ENCODE peak calls at places on chromosomes 4 and X, in nine cellular contexts. One of them, this sample, is unnamed.

GRCh38 chr4:124111922-124112321 is 600.6 kb downstream of the ANKRD50 start:
- DNase-seq in lower lobe of right lung: no peak
- DNase-seq in cardiac fibroblast: peak
- DNase-seq in RWPE1: peak
- DNase-seq in neural progenitor cell: peak
- DNase-seq in heart left ventricle: peak
- DNase-seq in colonic mucosa: no peak
- DNase-seq in lung: no peak
- DNase-seq in fibroblast of mammary gland: peak
- DNase-seq in this sample: no peak

GRCh38 chrX:78105944-78106650 is 2.0 kb downstream of the PGK1 start:
- DNase-seq in lower lobe of right lung: no peak
- DNase-seq in cardiac fibroblast: no peak
- DNase-seq in RWPE1: no peak
- DNase-seq in neural progenitor cell: no peak
- DNase-seq in heart left ventricle: no peak
- DNase-seq in colonic mucosa: peak
- DNase-seq in lung: no peak
- DNase-seq in fibroblast of mammary gland: no peak
- DNase-seq in this sample: no peak

GRCh38 chrX:133689997-133690599 is 274.8 kb upstream of the GPC4 start:
- DNase-seq in lower lobe of right lung: no peak
- DNase-seq in cardiac fibroblast: no peak
- DNase-seq in RWPE1: no peak
- DNase-seq in neural progenitor cell: no peak
- DNase-seq in heart left ventricle: no peak
- DNase-seq in colonic mucosa: no peak
- DNase-seq in lung: no peak
- DNase-seq in fibroblast of mammary gland: no peak
- DNase-seq in this sample: no peak

GRCh38 chr4:53501561-53501960 is 89.7 kb downstream of the LNX1 start:
- DNase-seq in lower lobe of right lung: no peak
- DNase-seq in cardiac fibroblast: no peak
- DNase-seq in RWPE1: no peak
- DNase-seq in neural progenitor cell: no peak
- DNase-seq in heart left ventricle: no peak
- DNase-seq in colonic mucosa: no peak
- DNase-seq in lung: no peak
- DNase-seq in fibroblast of mammary gland: no peak
- DNase-seq in this sample: no peak

GRCh38 chrX:6024204-6024603 is 204.5 kb downstream of the NLGN4X start:
- DNase-seq in lower lobe of right lung: no peak
- DNase-seq in cardiac fibroblast: no peak
- DNase-seq in RWPE1: no peak
- DNase-seq in neural progenitor cell: no peak
- DNase-seq in heart left ventricle: no peak
- DNase-seq in colonic mucosa: no peak
- DNase-seq in lung: no peak
- DNase-seq in fibroblast of mammary gland: peak
- DNase-seq in this sample: no peak

GRCh38 chr4:108031427-108032083 is 41.9 kb downstream of the HADH start:
- DNase-seq in lower lobe of right lung: no peak
- DNase-seq in cardiac fibroblast: no peak
- DNase-seq in RWPE1: peak
- DNase-seq in neural progenitor cell: no peak
- DNase-seq in heart left ventricle: no peak
- DNase-seq in colonic mucosa: no peak
- DNase-seq in lung: no peak
- DNase-seq in fibroblast of mammary gland: peak
- DNase-seq in this sample: no peak

GRCh38 chrX:10926906-10927305 is 184.2 kb upstream of the HCCS start:
- DNase-seq in lower lobe of right lung: no peak
- DNase-seq in cardiac fibroblast: peak
- DNase-seq in RWPE1: no peak
- DNase-seq in neural progenitor cell: no peak
- DNase-seq in heart left ventricle: no peak
- DNase-seq in colonic mucosa: no peak
- DNase-seq in lung: no peak
- DNase-seq in fibroblast of mammary gland: peak
- DNase-seq in this sample: no peak

GRCh38 chr4:21134994-21135393 is 434.7 kb downstream of the PACRGL start:
- DNase-seq in lower lobe of right lung: no peak
- DNase-seq in cardiac fibroblast: peak
- DNase-seq in RWPE1: no peak
- DNase-seq in neural progenitor cell: peak
- DNase-seq in heart left ventricle: no peak
- DNase-seq in colonic mucosa: no peak
- DNase-seq in lung: no peak
- DNase-seq in fibroblast of mammary gland: peak
- DNase-seq in this sample: no peak

GRCh38 chr4:158781963-158782362 is 13.1 kb downstream of the FNIP2 start:
- DNase-seq in lower lobe of right lung: no peak
- DNase-seq in cardiac fibroblast: no peak
- DNase-seq in RWPE1: no peak
- DNase-seq in neural progenitor cell: no peak
- DNase-seq in heart left ventricle: no peak
- DNase-seq in colonic mucosa: no peak
- DNase-seq in lung: no peak
- DNase-seq in fibroblast of mammary gland: no peak
- DNase-seq in this sample: no peak
- TF ChIP-seq CTCF in lower lobe of right lung: no peak
- TF ChIP-seq CTCF in cardiac fibroblast: no peak
- TF ChIP-seq CTCF in RWPE1: no peak
- TF ChIP-seq CTCF in neural progenitor cell: no peak
- TF ChIP-seq CTCF in heart left ventricle: no peak
- TF ChIP-seq CTCF in colonic mucosa: no peak
- TF ChIP-seq CTCF in lung: no peak
- TF ChIP-seq CTCF in fibroblast of mammary gland: no peak
- TF ChIP-seq CTCF in this sample: peak

GRCh38 chrX:122087353-122087752 is 1039.9 kb downstream of the GLUD2 start:
- DNase-seq in lower lobe of right lung: no peak
- DNase-seq in cardiac fibroblast: no peak
- DNase-seq in RWPE1: no peak
- DNase-seq in neural progenitor cell: no peak
- DNase-seq in heart left ventricle: no peak
- DNase-seq in colonic mucosa: no peak
- DNase-seq in lung: no peak
- DNase-seq in fibroblast of mammary gland: peak
- DNase-seq in this sample: no peak

GRCh38 chrX:122094611-122095010 is 1047.2 kb downstream of the GLUD2 start:
- DNase-seq in lower lobe of right lung: no peak
- DNase-seq in cardiac fibroblast: peak
- DNase-seq in RWPE1: peak
- DNase-seq in neural progenitor cell: no peak
- DNase-seq in heart left ventricle: no peak
- DNase-seq in colonic mucosa: no peak
- DNase-seq in lung: no peak
- DNase-seq in fibroblast of mammary gland: peak
- DNase-seq in this sample: no peak

GRCh38 chrX:122091571-122091970 is 1044.2 kb downstream of the GLUD2 start:
- DNase-seq in lower lobe of right lung: no peak
- DNase-seq in cardiac fibroblast: no peak
- DNase-seq in RWPE1: no peak
- DNase-seq in neural progenitor cell: no peak
- DNase-seq in heart left ventricle: no peak
- DNase-seq in colonic mucosa: no peak
- DNase-seq in lung: no peak
- DNase-seq in fibroblast of mammary gland: no peak
- DNase-seq in this sample: no peak

GRCh38 chrX:122092978-122093377 is 1045.6 kb downstream of the GLUD2 start:
- DNase-seq in lower lobe of right lung: no peak
- DNase-seq in cardiac fibroblast: no peak
- DNase-seq in RWPE1: no peak
- DNase-seq in neural progenitor cell: no peak
- DNase-seq in heart left ventricle: no peak
- DNase-seq in colonic mucosa: no peak
- DNase-seq in lung: no peak
- DNase-seq in fibroblast of mammary gland: no peak
- DNase-seq in this sample: no peak
- TF ChIP-seq CTCF in lower lobe of right lung: no peak
- TF ChIP-seq CTCF in cardiac fibroblast: no peak
- TF ChIP-seq CTCF in RWPE1: no peak
- TF ChIP-seq CTCF in neural progenitor cell: peak
- TF ChIP-seq CTCF in heart left ventricle: no peak
- TF ChIP-seq CTCF in colonic mucosa: peak
- TF ChIP-seq CTCF in lung: no peak
- TF ChIP-seq CTCF in fibroblast of mammary gland: peak
- TF ChIP-seq CTCF in this sample: peak

GRCh38 chr4:74402692-74403460 is 37.9 kb downstream of the EREG start:
- DNase-seq in lower lobe of right lung: no peak
- DNase-seq in cardiac fibroblast: no peak
- DNase-seq in RWPE1: no peak
- DNase-seq in neural progenitor cell: no peak
- DNase-seq in heart left ventricle: no peak
- DNase-seq in colonic mucosa: no peak
- DNase-seq in lung: no peak
- DNase-seq in fibroblast of mammary gland: no peak
- DNase-seq in this sample: no peak

GRCh38 chr4:74394476-74395136 is 29.7 kb downstream of the EREG start:
- DNase-seq in lower lobe of right lung: no peak
- DNase-seq in cardiac fibroblast: peak
- DNase-seq in RWPE1: no peak
- DNase-seq in neural progenitor cell: no peak
- DNase-seq in heart left ventricle: no peak
- DNase-seq in colonic mucosa: peak
- DNase-seq in lung: no peak
- DNase-seq in fibroblast of mammary gland: peak
- DNase-seq in this sample: no peak

GRCh38 chr4:74395633-74396032 is 30.7 kb downstream of the EREG start:
- DNase-seq in lower lobe of right lung: no peak
- DNase-seq in cardiac fibroblast: peak
- DNase-seq in RWPE1: no peak
- DNase-seq in neural progenitor cell: no peak
- DNase-seq in heart left ventricle: no peak
- DNase-seq in colonic mucosa: no peak
- DNase-seq in lung: no peak
- DNase-seq in fibroblast of mammary gland: peak
- DNase-seq in this sample: no peak

GRCh38 chr4:74397748-74398426 is 32.9 kb downstream of the EREG start:
- DNase-seq in lower lobe of right lung: no peak
- DNase-seq in cardiac fibroblast: no peak
- DNase-seq in RWPE1: no peak
- DNase-seq in neural progenitor cell: no peak
- DNase-seq in heart left ventricle: no peak
- DNase-seq in colonic mucosa: no peak
- DNase-seq in lung: no peak
- DNase-seq in fibroblast of mammary gland: no peak
- DNase-seq in this sample: no peak

DNA sequence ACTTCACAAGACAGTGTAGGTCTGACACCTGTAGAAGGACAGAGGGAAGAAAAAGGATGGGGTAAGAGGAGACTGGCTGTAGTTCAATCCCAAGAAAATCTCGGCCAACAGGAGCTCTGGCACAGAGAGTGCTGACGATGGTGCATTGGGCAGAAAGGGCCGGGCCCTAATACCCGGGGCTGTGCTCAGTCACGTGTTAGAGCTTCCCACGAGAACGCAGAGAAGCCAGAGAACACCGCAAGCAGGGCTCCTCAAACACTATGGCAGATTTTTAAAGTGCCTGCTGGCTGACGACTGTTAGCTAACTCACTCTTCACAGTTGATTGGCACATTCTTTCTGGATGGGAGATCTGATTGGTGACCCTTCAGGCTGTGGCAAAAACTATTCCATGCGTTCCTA is 35.5 kb downstream of the EREG start:
- DNase-seq in lower lobe of right lung: no peak
- DNase-seq in cardiac fibroblast: no peak
- DNase-seq in RWPE1: no peak
- DNase-seq in neural progenitor cell: no peak
- DNase-seq in heart left ventricle: no peak
- DNase-seq in colonic mucosa: no peak
- DNase-seq in lung: no peak
- DNase-seq in fibroblast of mammary gland: no peak
- DNase-seq in this sample: no peak
- TF ChIP-seq CTCF in lower lobe of right lung: no peak
- TF ChIP-seq CTCF in cardiac fibroblast: no peak
- TF ChIP-seq CTCF in RWPE1: no peak
- TF ChIP-seq CTCF in neural progenitor cell: no peak
- TF ChIP-seq CTCF in heart left ventricle: no peak
- TF ChIP-seq CTCF in colonic mucosa: no peak
- TF ChIP-seq CTCF in lung: no peak
- TF ChIP-seq CTCF in fibroblast of mammary gland: no peak
- TF ChIP-seq CTCF in this sample: no peak

GRCh38 chrX:24147165-24147564 is 2.4 kb upstream of the ZFX start:
- DNase-seq in lower lobe of right lung: no peak
- DNase-seq in cardiac fibroblast: no peak
- DNase-seq in RWPE1: no peak
- DNase-seq in neural progenitor cell: no peak
- DNase-seq in heart left ventricle: no peak
- DNase-seq in colonic mucosa: no peak
- DNase-seq in lung: no peak
- DNase-seq in fibroblast of mammary gland: no peak
- DNase-seq in this sample: no peak

GRCh38 chrX:24144528-24144927 is 5.0 kb upstream of the ZFX start:
- DNase-seq in lower lobe of right lung: no peak
- DNase-seq in cardiac fibroblast: no peak
- DNase-seq in RWPE1: no peak
- DNase-seq in neural progenitor cell: no peak
- DNase-seq in heart left ventricle: no peak
- DNase-seq in colonic mucosa: no peak
- DNase-seq in lung: no peak
- DNase-seq in fibroblast of mammary gland: no peak
- DNase-seq in this sample: no peak

GRCh38 chrX:24146283-24146865 is 3.2 kb upstream of the ZFX start:
- DNase-seq in lower lobe of right lung: no peak
- DNase-seq in cardiac fibroblast: no peak
- DNase-seq in RWPE1: no peak
- DNase-seq in neural progenitor cell: peak
- DNase-seq in heart left ventricle: no peak
- DNase-seq in colonic mucosa: no peak
- DNase-seq in lung: no peak
- DNase-seq in fibroblast of mammary gland: no peak
- DNase-seq in this sample: no peak

GRCh38 chrX:24148118-24148517 is 1.4 kb upstream of the ZFX start:
- DNase-seq in lower lobe of right lung: no peak
- DNase-seq in cardiac fibroblast: no peak
- DNase-seq in RWPE1: no peak
- DNase-seq in neural progenitor cell: no peak
- DNase-seq in heart left ventricle: no peak
- DNase-seq in colonic mucosa: no peak
- DNase-seq in lung: no peak
- DNase-seq in fibroblast of mammary gland: no peak
- DNase-seq in this sample: no peak

DNA sequence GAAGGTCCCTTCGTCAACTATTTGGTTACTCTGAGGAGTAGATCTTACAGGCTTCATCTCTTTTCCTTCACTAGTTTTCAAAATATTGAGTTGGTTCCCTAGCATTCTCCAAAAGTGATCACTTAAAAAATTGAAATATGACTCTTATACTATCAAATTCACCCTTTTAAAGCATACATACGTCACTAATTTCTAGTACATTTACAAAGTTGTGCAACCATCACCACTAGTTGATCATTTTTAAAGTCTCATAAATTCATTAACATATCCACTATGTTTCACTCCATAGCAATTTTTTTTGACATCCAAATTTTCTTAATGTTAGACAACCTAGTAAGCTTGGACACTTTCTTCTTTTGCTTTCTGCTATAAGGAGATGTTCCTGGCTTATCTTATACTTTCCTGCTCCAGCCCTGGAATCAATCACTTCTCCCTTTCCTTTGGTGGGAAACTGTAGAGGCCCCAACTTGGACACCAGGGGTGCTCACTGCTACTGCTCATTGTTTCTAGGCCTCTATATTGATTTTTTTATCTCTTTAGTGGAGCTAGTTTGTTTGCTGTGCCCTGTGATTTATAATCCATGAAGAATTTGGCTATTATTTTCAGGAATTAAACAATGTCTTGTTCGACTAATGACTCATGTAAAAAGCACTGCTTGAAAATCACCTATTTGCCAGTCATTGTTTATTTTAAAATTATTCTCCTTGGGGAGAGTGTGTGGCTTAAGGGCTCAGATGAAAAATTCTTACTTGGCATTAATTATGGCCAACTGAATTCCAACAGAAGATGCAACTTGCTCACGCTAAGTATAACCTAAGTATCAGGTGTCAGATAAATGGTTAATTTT is 4.0 kb upstream of the ZFX start:
- DNase-seq in lower lobe of right lung: no peak
- DNase-seq in cardiac fibroblast: no peak
- DNase-seq in RWPE1: no peak
- DNase-seq in neural progenitor cell: no peak
- DNase-seq in heart left ventricle: no peak
- DNase-seq in colonic mucosa: no peak
- DNase-seq in lung: no peak
- DNase-seq in fibroblast of mammary gland: peak
- DNase-seq in this sample: no peak
- TF ChIP-seq CTCF in lower lobe of right lung: no peak
- TF ChIP-seq CTCF in cardiac fibroblast: peak
- TF ChIP-seq CTCF in RWPE1: no peak
- TF ChIP-seq CTCF in neural progenitor cell: no peak
- TF ChIP-seq CTCF in heart left ventricle: no peak
- TF ChIP-seq CTCF in colonic mucosa: no peak
- TF ChIP-seq CTCF in lung: no peak
- TF ChIP-seq CTCF in fibroblast of mammary gland: peak
- TF ChIP-seq CTCF in this sample: peak